ENCODE peak calls at places on chromosome 14, in ten cellular contexts. U is breast epithelium, K is thoracic aorta, A is endothelial cell, D is nephron progenitor cell, V is GM13976, N is upper lobe of right lung, Y is cardiac fibroblast, I is stomach, E is AG09319. R is an unnamed sample.

GRCh38 chr14:103436533-103436932 is 51.3 kb downstream of the MARK3 start:
- DNase-seq in U (no peak), K (no peak), A (no peak), D (no peak), V (no peak), N (no peak), Y (peak; percentile 30), I (no peak), E (no peak), R (no peak)

GRCh38 chr14:72714094-72714493 is 179.8 kb downstream of the DPF3 start:
- DNase-seq in U (no peak), K (no peak), A (no peak), D (no peak), V (peak; percentile 72), N (peak; percentile 48), Y (no peak), I (no peak), E (no peak), R (no peak)

GRCh38 chr14:77459072-77459723 is 1.3 kb downstream of the AHSA1 start:
- DNase-seq in U (no peak), K (no peak), A (peak; percentile 72), D (peak; percentile 72), V (peak; percentile 69), N (no peak), Y (peak; percentile 85), I (peak; percentile 66), E (peak; percentile 20), R (peak; percentile 63)

GRCh38 chr14:36580856-36581831 is 1.3 kb downstream of the NKX2-8 start:
- DNase-seq in U (no peak), K (no peak), A (peak; percentile 40), D (peak; percentile 61), V (peak; percentile 39), N (peak; percentile 77), Y (peak; percentile 45), I (no peak), E (no peak), R (peak; percentile 49)

GRCh38 chr14:56751471-56751870 is 58.8 kb downstream of the OTX2 start:
- DNase-seq in U (no peak), K (no peak), A (peak; percentile 16), D (no peak), V (no peak), N (no peak), Y (no peak), I (no peak), E (no peak), R (no peak)

GRCh38 chr14:50040401-50040775 is 76.0 kb downstream of the VCPKMT start:
- DNase-seq in U (no peak), K (no peak), A (no peak), D (no peak), V (peak; percentile 53), N (no peak), Y (peak; percentile 85), I (peak; percentile 29), E (no peak), R (peak; percentile 31)

GRCh38 chr14:103391048-103391447 is 5.8 kb downstream of the MARK3 start:
- DNase-seq in U (no peak), K (no peak), A (peak; percentile 18), D (no peak), V (peak; percentile 54), N (no peak), Y (peak; percentile 82), I (no peak), E (peak; percentile 44), R (peak; percentile 18)

GRCh38 chr14:88791629-88792571 is 853 bp downstream of the EML5 start:
- DNase-seq in U (no peak), K (no peak), A (peak; percentile 5), D (peak; percentile 13), V (peak; percentile 13), N (peak; percentile 73), Y (no peak), I (peak; percentile 28), E (no peak), R (peak; percentile 12)

GRCh38 chr14:47208434-47208833 is 467.0 kb downstream of the MDGA2 start:
- DNase-seq in U (no peak), K (no peak), A (no peak), D (no peak), V (no peak), N (no peak), Y (no peak), I (no peak), E (no peak), R (no peak)

GRCh38 chr14:90644882-90645281 is 171.3 kb downstream of the TTC7B start:
- DNase-seq in U (no peak), K (no peak), A (no peak), D (no peak), V (no peak), N (no peak), Y (peak; percentile 82), I (no peak), E (peak; percentile 80), R (no peak)

GRCh38 chr14:57066887-57067513 is 201.7 kb downstream of the EXOC5 start:
- DNase-seq in U (no peak), K (no peak), A (peak; percentile 78), D (peak; percentile 71), V (peak; percentile 52), N (peak; percentile 68), Y (peak; percentile 28), I (peak; percentile 48), E (no peak), R (peak; percentile 52)

GRCh38 chr14:58243790-58244555 is 670 bp upstream of the PSMA3 start:
- DNase-seq in U (no peak), K (no peak), A (no peak), D (no peak), V (no peak), N (no peak), Y (peak; percentile 57), I (no peak), E (no peak), R (no peak)

GRCh38 chr14:25237845-25238244 is 187.9 kb upstream of the STXBP6 start:
- DNase-seq in U (no peak), K (no peak), A (peak; percentile 51), D (peak; percentile 37), V (no peak), N (no peak), Y (peak; percentile 1), I (no peak), E (no peak), R (peak; percentile 18)

GRCh38 chr14:88005978-88006851 is 1.3 kb downstream of the GPR65 start:
- DNase-seq in U (no peak), K (no peak), A (no peak), D (no peak), V (peak; percentile 23), N (no peak), Y (peak; percentile 31), I (no peak), E (no peak), R (no peak)

GRCh38 chr14:36652542-36653201 is 9.0 kb upstream of the PAX9 start:
- DNase-seq in U (no peak), K (no peak), A (no peak), D (no peak), V (no peak), N (no peak), Y (no peak), I (no peak), E (no peak), R (no peak)

GRCh38 chr14:103905861-103906456 is 22.3 kb upstream of the TDRD9 start:
- DNase-seq in U (no peak), K (no peak), A (peak; percentile 55), D (peak; percentile 43), V (peak; percentile 44), N (no peak), Y (no peak), I (no peak), E (no peak), R (no peak)

GRCh38 chr14:61889914-61890351 is 127.7 kb downstream of the SNAPC1 start:
- DNase-seq in U (no peak), K (no peak), A (no peak), D (no peak), V (peak; percentile 66), N (no peak), Y (no peak), I (no peak), E (no peak), R (no peak)

GRCh38 chr14:96130391-96130790 is 74.2 kb upstream of the BDKRB2 start:
- DNase-seq in U (no peak), K (no peak), A (no peak), D (no peak), V (no peak), N (no peak), Y (no peak), I (no peak), E (no peak), R (no peak)

GRCh38 chr14:58828298-58828697 is 190.5 kb downstream of the DACT1 start:
- DNase-seq in U (no peak), K (no peak), A (no peak), D (no peak), V (no peak), N (no peak), Y (no peak), I (no peak), E (no peak), R (no peak)

GRCh38 chr14:53347046-53347445 is 193.9 kb upstream of the DDHD1 start:
- DNase-seq in U (no peak), K (no peak), A (no peak), D (no peak), V (no peak), N (no peak), Y (no peak), I (no peak), E (no peak), R (no peak)
- TF ChIP-seq CTCF in U (no peak), K (no peak), A (no peak), D (no peak), V (no peak), N (no peak), Y (no peak), I (no peak), E (no peak), R (no peak)

DNA sequence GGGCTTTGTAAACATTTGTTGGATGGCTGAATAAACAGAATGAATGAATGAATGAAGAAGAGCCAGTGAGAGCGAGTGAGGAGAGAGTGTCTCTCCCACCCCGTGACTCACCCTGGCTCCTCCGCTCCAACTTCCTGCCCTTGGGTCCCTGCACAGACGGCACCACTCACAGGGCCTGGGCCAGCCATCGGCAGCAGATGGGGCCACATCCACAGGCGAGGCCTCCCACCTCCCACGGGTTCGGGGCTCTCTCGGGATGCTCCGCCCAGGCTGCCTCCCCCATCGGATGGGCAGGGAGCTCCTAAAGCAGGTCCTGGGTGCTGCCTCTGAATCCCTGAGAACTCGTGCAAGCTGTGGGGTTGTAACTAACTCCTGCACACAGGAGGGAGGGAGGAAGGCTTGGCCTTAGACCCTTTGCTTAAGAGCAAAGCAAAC is 41.3 kb downstream of the CCNK start:
- DNase-seq in U (no peak), K (no peak), A (no peak), D (peak; percentile 53), V (no peak), N (no peak), Y (peak; percentile 60), I (no peak), E (no peak), R (no peak)
- TF ChIP-seq CTCF in U (no peak), K (no peak), A (no peak), D (no peak), V (no peak), N (no peak), Y (no peak), I (no peak), E (no peak), R (no peak)

GRCh38 chr14:97298331-97298730 is 501.1 kb downstream of the VRK1 start:
- DNase-seq in U (no peak), K (no peak), A (peak; percentile 47), D (peak; percentile 25), V (no peak), N (no peak), Y (no peak), I (no peak), E (no peak), R (no peak)
- TF ChIP-seq CTCF in U (no peak), K (no peak), A (peak; percentile 65), D (peak; percentile 31), V (no peak), N (no peak), Y (no peak), I (no peak), E (no peak), R (no peak)

GRCh38 chr14:101444116-101444515 is 117.2 kb upstream of the DIO3 start:
- DNase-seq in U (no peak), K (no peak), A (no peak), D (no peak), V (no peak), N (no peak), Y (no peak), I (no peak), E (no peak), R (peak; percentile 25)
- TF ChIP-seq CTCF in U (no peak), K (no peak), A (no peak), D (no peak), V (no peak), N (no peak), Y (no peak), I (no peak), E (no peak), R (no peak)

R was measured in Calu3.